ENCODE peak calls at places on chromosome 22, in eight cellular contexts. One of them, this sample, is unnamed.

GRCh38 chr22:24841261-24841660 is 35.2 kb downstream of the SGSM1 start:
- DNase-seq in adrenal gland: no peak
- DNase-seq in ovary: no peak
- DNase-seq in breast epithelium: no peak
- DNase-seq in stomach: peak; percentile 60
- DNase-seq in right lobe of liver: no peak
- DNase-seq in IMR-90: no peak
- DNase-seq in heart left ventricle: no peak
- DNase-seq in this sample: no peak

GRCh38 chr22:40156001-40156516 is 21.7 kb upstream of the TNRC6B start:
- DNase-seq in heart left ventricle: no peak
- DNase-seq in stomach: peak; percentile 81
- DNase-seq in ovary: no peak
- DNase-seq in right lobe of liver: peak; percentile 59
- DNase-seq in adrenal gland: peak; percentile 31
- DNase-seq in IMR-90: peak; percentile 85
- DNase-seq in breast epithelium: no peak
- DNase-seq in this sample: peak; percentile 82

GRCh38 chr22:36743591-36744412 is 32.1 kb downstream of the IFT27 start:
- DNase-seq in ovary: no peak
- DNase-seq in stomach: no peak
- DNase-seq in right lobe of liver: no peak
- DNase-seq in IMR-90: no peak
- DNase-seq in breast epithelium: no peak
- DNase-seq in adrenal gland: no peak
- DNase-seq in heart left ventricle: no peak
- DNase-seq in this sample: no peak

GRCh38 chr22:17501679-17502285 is 61.5 kb upstream of the SLC25A18 start:
- DNase-seq in breast epithelium: no peak
- DNase-seq in right lobe of liver: no peak
- DNase-seq in stomach: no peak
- DNase-seq in adrenal gland: peak; percentile 21
- DNase-seq in ovary: no peak
- DNase-seq in heart left ventricle: no peak
- DNase-seq in IMR-90: peak; percentile 66
- DNase-seq in this sample: no peak

GRCh38 chr22:39723899-39724351 is 153.4 kb downstream of the CACNA1I start:
- DNase-seq in stomach: peak; percentile 25
- DNase-seq in breast epithelium: no peak
- DNase-seq in right lobe of liver: no peak
- DNase-seq in adrenal gland: peak; percentile 78
- DNase-seq in IMR-90: peak; percentile 50
- DNase-seq in ovary: no peak
- DNase-seq in heart left ventricle: no peak
- DNase-seq in this sample: no peak

GRCh38 chr22:47595122-47595521 is 832.7 kb downstream of the TBC1D22A start:
- DNase-seq in heart left ventricle: no peak
- DNase-seq in ovary: no peak
- DNase-seq in right lobe of liver: peak; percentile 16
- DNase-seq in adrenal gland: no peak
- DNase-seq in IMR-90: no peak
- DNase-seq in breast epithelium: no peak
- DNase-seq in stomach: peak; percentile 1
- DNase-seq in this sample: no peak

GRCh38 chr22:33715626-33716025 is 204.7 kb downstream of the LARGE1 start:
- DNase-seq in IMR-90: no peak
- DNase-seq in stomach: no peak
- DNase-seq in ovary: no peak
- DNase-seq in right lobe of liver: no peak
- DNase-seq in adrenal gland: no peak
- DNase-seq in breast epithelium: no peak
- DNase-seq in heart left ventricle: no peak
- DNase-seq in this sample: no peak

GRCh38 chr22:47604563-47604962 is 842.1 kb downstream of the TBC1D22A start:
- DNase-seq in breast epithelium: no peak
- DNase-seq in IMR-90: no peak
- DNase-seq in ovary: no peak
- DNase-seq in heart left ventricle: no peak
- DNase-seq in right lobe of liver: no peak
- DNase-seq in stomach: no peak
- DNase-seq in adrenal gland: no peak
- DNase-seq in this sample: no peak

GRCh38 chr22:38952382-38952993 is 4.9 kb upstream of the APOBEC3A start:
- DNase-seq in stomach: no peak
- DNase-seq in heart left ventricle: no peak
- DNase-seq in breast epithelium: peak; percentile 6
- DNase-seq in adrenal gland: no peak
- DNase-seq in right lobe of liver: no peak
- DNase-seq in ovary: no peak
- DNase-seq in IMR-90: no peak
- DNase-seq in this sample: no peak

GRCh38 chr22:39243443-39244072 is 1.2 kb downstream of the PDGFB start:
- DNase-seq in breast epithelium: no peak
- DNase-seq in IMR-90: no peak
- DNase-seq in adrenal gland: no peak
- DNase-seq in heart left ventricle: peak; percentile 41
- DNase-seq in ovary: no peak
- DNase-seq in stomach: no peak
- DNase-seq in right lobe of liver: no peak
- DNase-seq in this sample: no peak

GRCh38 chr22:42662114-42663021 is 13.2 kb upstream of the CYB5R3 start:
- DNase-seq in right lobe of liver: peak; percentile 80
- DNase-seq in IMR-90: peak; percentile 53
- DNase-seq in breast epithelium: peak; percentile 64
- DNase-seq in heart left ventricle: peak; percentile 85
- DNase-seq in adrenal gland: peak; percentile 72
- DNase-seq in ovary: peak; percentile 88
- DNase-seq in stomach: peak; percentile 90
- DNase-seq in this sample: peak; percentile 56

GRCh38 chr22:30202531-30203006 is 44.0 kb downstream of the LIF start:
- DNase-seq in ovary: peak; percentile 55
- DNase-seq in heart left ventricle: no peak
- DNase-seq in adrenal gland: no peak
- DNase-seq in right lobe of liver: no peak
- DNase-seq in breast epithelium: peak; percentile 45
- DNase-seq in stomach: peak; percentile 81
- DNase-seq in IMR-90: peak; percentile 69
- DNase-seq in this sample: no peak
- H3K27ac ChIP-seq in ovary: peak overlapping the region; percentile 77
- H3K27ac ChIP-seq in heart left ventricle: no peak overlapping the region
- H3K27ac ChIP-seq in adrenal gland: no peak overlapping the region
- H3K27ac ChIP-seq in right lobe of liver: no peak overlapping the region
- H3K27ac ChIP-seq in breast epithelium: peak overlapping the region; percentile 88
- H3K27ac ChIP-seq in stomach: peak overlapping the region; percentile 77
- H3K27ac ChIP-seq in IMR-90: peak overlapping the region; percentile 88
- H3K27ac ChIP-seq in this sample: no peak overlapping the region

GRCh38 chr22:26492220-26492619 is 8.5 kb downstream of the SRRD start:
- DNase-seq in IMR-90: no peak
- DNase-seq in stomach: peak; percentile 44
- DNase-seq in adrenal gland: no peak
- DNase-seq in heart left ventricle: no peak
- DNase-seq in right lobe of liver: no peak
- DNase-seq in ovary: no peak
- DNase-seq in breast epithelium: no peak
- DNase-seq in this sample: no peak
- TF ChIP-seq POLR2A in IMR-90: no peak
- TF ChIP-seq POLR2A in stomach: no peak
- TF ChIP-seq POLR2A in adrenal gland: no peak
- TF ChIP-seq POLR2A in heart left ventricle: no peak
- TF ChIP-seq POLR2A in right lobe of liver: no peak
- TF ChIP-seq POLR2A in ovary: no peak
- TF ChIP-seq POLR2A in breast epithelium: no peak
- TF ChIP-seq POLR2A in this sample: no peak

GRCh38 chr22:46528121-46528610 is 9.3 kb downstream of the CELSR1 start:
- DNase-seq in stomach: no peak
- DNase-seq in adrenal gland: no peak
- DNase-seq in right lobe of liver: no peak
- DNase-seq in ovary: no peak
- DNase-seq in heart left ventricle: no peak
- DNase-seq in breast epithelium: no peak
- DNase-seq in IMR-90: peak; percentile 64
- DNase-seq in this sample: no peak

GRCh38 chr22:46522743-46523300 is 14.6 kb downstream of the CELSR1 start:
- DNase-seq in right lobe of liver: no peak
- DNase-seq in IMR-90: no peak
- DNase-seq in heart left ventricle: no peak
- DNase-seq in stomach: no peak
- DNase-seq in adrenal gland: no peak
- DNase-seq in ovary: no peak
- DNase-seq in breast epithelium: no peak
- DNase-seq in this sample: no peak

GRCh38 chr22:46524203-46524740 is 13.1 kb downstream of the CELSR1 start:
- DNase-seq in heart left ventricle: no peak
- DNase-seq in breast epithelium: no peak
- DNase-seq in adrenal gland: no peak
- DNase-seq in IMR-90: no peak
- DNase-seq in right lobe of liver: no peak
- DNase-seq in stomach: no peak
- DNase-seq in ovary: no peak
- DNase-seq in this sample: no peak

GRCh38 chr22:46525681-46526483 is 11.5 kb downstream of the CELSR1 start:
- DNase-seq in ovary: no peak
- DNase-seq in adrenal gland: no peak
- DNase-seq in heart left ventricle: no peak
- DNase-seq in breast epithelium: no peak
- DNase-seq in right lobe of liver: no peak
- DNase-seq in stomach: peak; percentile 69
- DNase-seq in IMR-90: no peak
- DNase-seq in this sample: no peak

GRCh38 chr22:46526484-46526839 is 11.0 kb downstream of the CELSR1 start:
- DNase-seq in right lobe of liver: no peak
- DNase-seq in heart left ventricle: no peak
- DNase-seq in IMR-90: no peak
- DNase-seq in adrenal gland: no peak
- DNase-seq in ovary: no peak
- DNase-seq in breast epithelium: no peak
- DNase-seq in stomach: no peak
- DNase-seq in this sample: no peak
- H3K27ac ChIP-seq in right lobe of liver: no peak overlapping the region
- H3K27ac ChIP-seq in heart left ventricle: no peak overlapping the region
- H3K27ac ChIP-seq in IMR-90: no peak overlapping the region
- H3K27ac ChIP-seq in adrenal gland: no peak overlapping the region
- H3K27ac ChIP-seq in ovary: no peak overlapping the region
- H3K27ac ChIP-seq in breast epithelium: peak overlapping the region; percentile 67
- H3K27ac ChIP-seq in stomach: no peak overlapping the region
- H3K27ac ChIP-seq in this sample: no peak overlapping the region

GRCh38 chr22:50684986-50685385 is 12.4 kb downstream of the SHANK3 start:
- DNase-seq in right lobe of liver: no peak
- DNase-seq in IMR-90: peak; percentile 39
- DNase-seq in adrenal gland: no peak
- DNase-seq in stomach: peak; percentile 13
- DNase-seq in breast epithelium: no peak
- DNase-seq in heart left ventricle: no peak
- DNase-seq in ovary: no peak
- DNase-seq in this sample: no peak

GRCh38 chr22:50687829-50688228 is 15.2 kb downstream of the SHANK3 start:
- DNase-seq in heart left ventricle: no peak
- DNase-seq in stomach: peak; percentile 8
- DNase-seq in breast epithelium: no peak
- DNase-seq in right lobe of liver: peak; percentile 35
- DNase-seq in adrenal gland: no peak
- DNase-seq in ovary: no peak
- DNase-seq in IMR-90: no peak
- DNase-seq in this sample: no peak

GRCh38 chr22:50691521-50691920 is 18.9 kb downstream of the SHANK3 start:
- DNase-seq in IMR-90: peak; percentile 44
- DNase-seq in heart left ventricle: no peak
- DNase-seq in breast epithelium: no peak
- DNase-seq in right lobe of liver: no peak
- DNase-seq in ovary: no peak
- DNase-seq in adrenal gland: no peak
- DNase-seq in stomach: no peak
- DNase-seq in this sample: no peak

GRCh38 chr22:50686794-50687193 is 14.2 kb downstream of the SHANK3 start:
- DNase-seq in ovary: no peak
- DNase-seq in adrenal gland: no peak
- DNase-seq in heart left ventricle: no peak
- DNase-seq in IMR-90: no peak
- DNase-seq in stomach: no peak
- DNase-seq in breast epithelium: no peak
- DNase-seq in right lobe of liver: peak; percentile 15
- DNase-seq in this sample: no peak

DNA sequence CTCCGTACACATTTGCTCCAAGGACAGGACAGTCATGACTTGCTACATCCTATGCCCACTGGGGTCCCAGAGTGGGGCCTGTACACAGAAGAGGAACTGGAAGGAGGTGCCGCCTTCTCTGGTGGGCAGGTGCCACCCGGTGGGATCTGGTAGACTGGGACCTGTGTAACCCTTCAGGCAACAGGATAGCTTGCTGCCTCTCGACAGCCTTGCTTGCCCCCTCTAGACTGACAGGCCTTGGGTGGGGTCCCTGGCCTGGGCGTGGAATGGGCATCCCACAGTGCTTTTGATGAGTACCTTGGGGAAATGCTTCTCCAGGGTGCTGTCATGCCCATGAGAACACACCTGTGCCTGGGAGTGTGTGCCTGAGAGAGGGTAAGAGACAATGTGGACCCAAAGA is 15.8 kb downstream of the SHANK3 start:
- DNase-seq in adrenal gland: peak; percentile 8
- DNase-seq in right lobe of liver: peak; percentile 37
- DNase-seq in stomach: peak; percentile 16
- DNase-seq in IMR-90: no peak
- DNase-seq in ovary: no peak
- DNase-seq in heart left ventricle: no peak
- DNase-seq in breast epithelium: no peak
- DNase-seq in this sample: no peak
- TF ChIP-seq POLR2A in adrenal gland: no peak
- TF ChIP-seq POLR2A in right lobe of liver: no peak
- TF ChIP-seq POLR2A in stomach: no peak
- TF ChIP-seq POLR2A in IMR-90: no peak
- TF ChIP-seq POLR2A in ovary: no peak
- TF ChIP-seq POLR2A in heart left ventricle: no peak
- TF ChIP-seq POLR2A in breast epithelium: no peak
- TF ChIP-seq POLR2A in this sample: no peak

DNA sequence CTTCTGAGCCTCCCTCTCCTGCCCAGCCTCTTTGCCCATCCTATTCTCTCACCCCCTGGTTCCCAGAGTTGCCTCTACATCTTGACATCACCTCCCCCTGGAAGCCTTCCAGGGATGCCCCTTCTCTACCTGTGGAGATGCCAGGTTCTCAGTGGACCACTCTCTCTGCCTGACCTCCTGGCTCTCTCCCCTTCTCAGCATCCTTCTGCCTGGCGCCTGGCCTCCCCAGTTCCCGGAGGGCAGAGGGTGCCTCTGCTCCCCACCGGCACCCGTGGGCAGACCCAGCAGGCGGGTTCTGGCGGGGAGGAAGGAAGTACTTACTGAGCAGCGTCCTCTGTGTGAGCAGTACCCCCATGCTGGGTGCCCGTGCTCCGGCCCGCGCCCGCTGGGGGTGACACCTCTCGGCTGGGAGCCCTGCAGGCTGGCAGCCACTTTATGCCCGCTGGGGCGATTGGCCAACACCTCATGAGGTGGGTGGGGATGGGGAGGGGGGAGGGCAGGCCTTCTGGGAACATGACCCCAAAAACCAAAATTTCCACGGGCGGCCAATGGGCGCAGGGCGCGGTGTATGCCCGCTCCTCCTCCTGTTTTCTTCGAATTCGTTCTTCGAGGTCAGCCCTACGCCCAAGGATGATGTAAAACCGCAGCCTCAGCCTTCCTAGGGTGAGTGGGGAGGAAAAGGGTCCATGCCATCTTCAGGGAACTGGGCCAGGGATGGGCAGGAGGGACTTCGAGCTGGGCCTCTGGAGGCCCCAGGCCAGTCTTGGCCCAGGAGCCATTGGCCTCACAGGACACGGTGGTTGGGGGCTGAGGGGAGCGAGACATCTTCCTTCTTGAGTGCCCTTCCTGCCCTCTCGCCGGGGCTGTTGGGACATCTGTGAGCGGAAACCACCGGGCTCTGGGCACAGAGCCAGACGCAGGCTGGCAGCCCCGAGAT is at the start of gene OSM:
- DNase-seq in stomach: peak; percentile 70
- DNase-seq in adrenal gland: peak; percentile 55
- DNase-seq in IMR-90: no peak
- DNase-seq in heart left ventricle: peak; percentile 74
- DNase-seq in ovary: no peak
- DNase-seq in breast epithelium: no peak
- DNase-seq in right lobe of liver: peak; percentile 83
- DNase-seq in this sample: no peak
- H3K27ac ChIP-seq in stomach: peak within 1 kb of the TSS; percentile 72
- H3K27ac ChIP-seq in adrenal gland: peak within 1 kb of the TSS; percentile 10
- H3K27ac ChIP-seq in IMR-90: no peak within 1 kb of the TSS
- H3K27ac ChIP-seq in heart left ventricle: peak within 1 kb of the TSS; percentile 46
- H3K27ac ChIP-seq in ovary: no peak within 1 kb of the TSS
- H3K27ac ChIP-seq in breast epithelium: no peak within 1 kb of the TSS
- H3K27ac ChIP-seq in right lobe of liver: peak within 1 kb of the TSS; percentile 65
- H3K27ac ChIP-seq in this sample: no peak within 1 kb of the TSS

This sample was measured in gastrocnemius medialis.